ENCODE peak calls at places on chromosome 10, in eight cellular contexts. G is endothelial cell, J is cardiac muscle cell, I is cerebellum, S is uterus, P is midbrain, V is erythroblast, Q is HS-5. B is an unnamed sample.
A peak's percentile ranks its signal among the peaks of the same experiment; 100 is the strongest.

GRCh38 chr10:88064608-88065383 is 201.4 kb downstream of the PTEN start:
- DNase-seq in G (no peak), J (peak; percentile 67), I (no peak), S (peak; percentile 65), P (no peak), V (no peak), Q (peak; percentile 31), B (no peak)

GRCh38 chr10:96505150-96506136 is 8.3 kb downstream of the TLL2 start:
- DNase-seq in G (no peak), J (no peak), I (no peak), S (no peak), P (no peak), V (no peak), Q (no peak), B (no peak)

GRCh38 chr10:120735773-120736371 is 115.3 kb upstream of the WDR11 start:
- DNase-seq in G (no peak), J (peak; percentile 24), I (peak; percentile 38), S (no peak), P (peak; percentile 24), V (peak; percentile 38), Q (no peak), B (peak; percentile 8)

GRCh38 chr10:131786756-131787605 is 113.8 kb upstream of the PPP2R2D start:
- DNase-seq in G (peak; percentile 44), J (peak; percentile 33), I (peak; percentile 41), S (no peak), P (peak; percentile 53), V (peak; percentile 54), Q (peak; percentile 3), B (peak; percentile 26)

GRCh38 chr10:46247808-46248569 is 38.8 kb upstream of the ANTXRL start:
- DNase-seq in G (peak; percentile 3), J (no peak), I (no peak), S (peak; percentile 10), P (no peak), V (peak; percentile 29), Q (no peak), B (no peak)

GRCh38 chr10:89278034-89278535 is 23.8 kb upstream of the IFIT2 start:
- DNase-seq in G (no peak), J (peak; percentile 96), I (peak; percentile 38), S (peak; percentile 51), P (no peak), V (no peak), Q (peak; percentile 95), B (peak; percentile 79)

GRCh38 chr10:77415311-77415960 is 222.2 kb downstream of the KCNMA1 start:
- DNase-seq in G (no peak), J (no peak), I (no peak), S (no peak), P (no peak), V (no peak), Q (no peak), B (no peak)

GRCh38 chr10:79129361-79129997 is 60.7 kb downstream of the ZMIZ1 start:
- DNase-seq in G (peak; percentile 50), J (peak; percentile 59), I (no peak), S (peak; percentile 55), P (no peak), V (no peak), Q (no peak), B (peak; percentile 63)

GRCh38 chr10:123890246-123890645 is 1.4 kb downstream of the CPXM2 start:
- DNase-seq in G (no peak), J (no peak), I (no peak), S (no peak), P (peak; percentile 34), V (no peak), Q (no peak), B (no peak)

GRCh38 chr10:93115661-93116383 is 42.1 kb downstream of the CYP26A1 start:
- DNase-seq in G (peak; percentile 76), J (peak; percentile 73), I (no peak), S (peak; percentile 15), P (peak; percentile 2), V (peak; percentile 72), Q (no peak), B (peak; percentile 65)

GRCh38 chr10:88702848-88703597 is 3.0 kb upstream of the LIPK start:
- DNase-seq in G (peak; percentile 29), J (peak; percentile 13), I (no peak), S (no peak), P (no peak), V (no peak), Q (no peak), B (peak; percentile 40)

GRCh38 chr10:97584060-97584797 is at the start of gene HOGA1:
- DNase-seq in G (peak; percentile 24), J (peak; percentile 73), I (peak; percentile 99), S (peak; percentile 51), P (peak; percentile 90), V (no peak), Q (no peak), B (peak; percentile 93)

GRCh38 chr10:59904431-59905065 is 1.8 kb downstream of the CCDC6 start:
- DNase-seq in G (no peak), J (no peak), I (no peak), S (no peak), P (peak; percentile 25), V (peak; percentile 18), Q (no peak), B (no peak)

GRCh38 chr10:1243486-1244182 is 187.4 kb downstream of the WDR37 start:
- DNase-seq in G (peak; percentile 47), J (no peak), I (no peak), S (no peak), P (no peak), V (no peak), Q (no peak), B (no peak)

GRCh38 chr10:37803269-37803668 is 54.1 kb downstream of the ZNF248 start:
- DNase-seq in G (no peak), J (no peak), I (no peak), S (no peak), P (no peak), V (no peak), Q (no peak), B (no peak)

GRCh38 chr10:21194510-21194993 is 297.4 kb upstream of the NEBL start:
- DNase-seq in G (no peak), J (peak; percentile 70), I (peak; percentile 30), S (no peak), P (peak; percentile 37), V (peak; percentile 4), Q (no peak), B (peak; percentile 79)